ENCODE peak calls at places on chromosomes 4 and X, in five cellular contexts. H is hepatocyte, L is ovary, N is AG10803, T is neural progenitor cell. K is an unnamed sample.

GRCh38 chr4:24551492-24552330 is 32.6 kb downstream of the DHX15 start:
- DNase-seq in L (no peak), T (no peak), N (no peak), H (peak; percentile 6), K (peak; percentile 94)

GRCh38 chr4:16162891-16163290 is 63.4 kb downstream of the TAPT1 start:
- DNase-seq in T (no peak), H (no peak), N (no peak), L (no peak), K (no peak)

GRCh38 chrX:69156638-69157037 is 8.6 kb downstream of the PJA1 start:
- DNase-seq in T (no peak), H (no peak), L (no peak), N (no peak), K (no peak)

GRCh38 chrX:63656871-63657580 is 128.0 kb downstream of the ARHGEF9 start:
- DNase-seq in H (no peak), N (peak; percentile 71), L (no peak), T (no peak), K (peak; percentile 38)

GRCh38 chrX:6226646-6227444 is 1.8 kb downstream of the NLGN4X start:
- DNase-seq in L (peak; percentile 43), H (peak; percentile 18), N (no peak), T (peak; percentile 48), K (no peak)

GRCh38 chrX:134173541-134174272 is 63.3 kb upstream of the CCDC160 start:
- DNase-seq in H (no peak), L (no peak), N (no peak), T (peak; percentile 77), K (no peak)

GRCh38 chr4:172042714-172043114 is 229.5 kb downstream of the GALNTL6 start:
- DNase-seq in L (no peak), T (no peak), N (no peak), H (peak; percentile 51), K (no peak)

GRCh38 chr4:147709999-147710398 is 21.9 kb upstream of the ARHGAP10 start:
- DNase-seq in L (no peak), T (no peak), H (no peak), N (peak; percentile 29), K (peak; percentile 14)

GRCh38 chr4:2935762-2936743 is 27.2 kb downstream of the NOP14 start:
- DNase-seq in L (peak; percentile 18), T (peak; percentile 75), N (no peak), H (peak; percentile 47), K (peak; percentile 87)

GRCh38 chr4:143251348-143251747 is 66.6 kb downstream of the USP38 start:
- DNase-seq in T (no peak), N (no peak), L (no peak), H (no peak), K (no peak)

GRCh38 chr4:121656269-121656641 is 40.5 kb downstream of the ANXA5 start:
- DNase-seq in T (peak; percentile 72), N (peak; percentile 83), H (peak; percentile 77), L (peak; percentile 27), K (peak; percentile 77)

GRCh38 chrX:138858438-138858837 is 146.9 kb upstream of the FGF13 start:
- DNase-seq in T (no peak), H (no peak), N (peak; percentile 88), L (no peak), K (peak; percentile 52)

DNA sequence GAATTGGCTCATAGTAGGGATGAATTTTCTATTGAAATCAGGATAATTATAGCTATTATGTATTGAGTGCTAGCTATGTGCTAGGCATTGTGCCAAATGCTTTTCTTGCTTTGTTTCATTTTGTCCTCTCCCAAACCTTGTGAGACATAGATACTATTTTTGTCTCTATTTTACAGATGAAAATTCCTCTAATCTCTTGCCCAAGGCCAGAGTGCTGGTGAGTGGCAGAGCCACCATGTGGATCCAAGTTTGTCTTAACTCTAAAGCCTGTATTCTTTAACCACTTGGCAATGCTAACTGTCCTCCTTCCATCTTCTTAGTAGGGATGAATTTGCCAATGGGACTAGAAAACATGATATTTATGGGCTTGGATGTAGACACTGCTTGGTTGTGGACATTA is 58.2 kb downstream of the TMEM164 start:
- DNase-seq in T (no peak), L (no peak), N (no peak), H (no peak), K (no peak)
- TF ChIP-seq CTCF in T (no peak), L (no peak), N (no peak), H (no peak), K (no peak)

GRCh38 chrX:102517331-102517730 is 792 bp upstream of the TMSB15A start:
- DNase-seq in L (no peak), T (peak; percentile 15), N (peak; percentile 1), H (no peak), K (peak; percentile 8)
- H3K4me3 ChIP-seq in L (no peak overlapping the region), T (no peak overlapping the region), N (no peak overlapping the region), H (no peak overlapping the region), K (no peak overlapping the region)

DNA sequence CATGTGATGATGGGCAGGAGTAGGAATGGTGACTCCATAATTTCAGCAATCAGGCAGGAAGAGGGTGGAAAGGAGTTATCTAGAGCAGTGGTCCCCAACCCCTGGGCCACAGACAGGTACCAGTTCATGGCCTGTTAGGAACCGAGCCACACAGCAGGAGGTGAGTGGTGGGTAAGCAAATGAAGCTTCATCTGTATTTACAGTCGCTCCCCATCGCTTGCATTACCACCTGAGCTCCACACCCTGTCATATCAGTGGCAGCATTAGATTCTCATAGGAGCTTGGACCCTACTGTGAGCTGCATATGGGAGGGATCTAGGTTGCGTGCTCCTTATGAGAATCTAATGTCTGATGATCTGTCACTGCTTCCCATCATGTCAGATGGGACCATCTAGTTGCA is 1.4 kb upstream of the TLR10 start:
- DNase-seq in N (no peak), L (no peak), H (no peak), T (no peak), K (no peak)
- TF ChIP-seq CTCF in N (no peak), L (no peak), H (no peak), T (no peak), K (no peak)

GRCh38 chr4:80151981-80152380 is 45.3 kb upstream of the PRDM8 start:
- DNase-seq in T (no peak), H (no peak), N (no peak), L (no peak), K (no peak)

GRCh38 chr4:80153800-80154546 is 43.3 kb upstream of the PRDM8 start:
- DNase-seq in T (no peak), H (no peak), N (peak; percentile 58), L (no peak), K (peak; percentile 47)

GRCh38 chr4:80155286-80155982 is 41.9 kb upstream of the PRDM8 start:
- DNase-seq in T (no peak), L (no peak), H (no peak), N (no peak), K (no peak)

GRCh38 chr4:80156410-80156809 is 40.9 kb upstream of the PRDM8 start:
- DNase-seq in N (no peak), L (no peak), T (no peak), H (no peak), K (no peak)

DNA sequence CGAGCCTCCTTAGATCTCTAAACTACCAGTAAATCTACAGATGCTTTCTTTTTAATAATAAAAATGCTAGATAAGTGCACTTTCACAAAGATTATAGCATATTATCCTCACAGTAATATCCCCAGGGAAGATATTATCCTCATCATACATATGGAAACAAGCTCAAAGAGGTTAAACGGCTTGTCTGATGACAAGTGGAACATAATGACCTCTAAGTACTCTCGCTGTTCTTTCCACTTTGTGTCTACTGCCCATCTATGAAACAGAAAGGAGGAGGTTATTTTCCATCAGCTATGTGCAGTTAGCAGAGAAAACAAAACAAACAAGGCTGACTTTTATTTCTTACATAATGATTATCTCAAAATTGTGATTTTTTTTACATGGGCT is 42.8 kb upstream of the PRDM8 start:
- DNase-seq in L (no peak), N (no peak), H (no peak), T (no peak), K (peak; percentile 52)
- H3K4me3 ChIP-seq in L (no peak overlapping the region), N (no peak overlapping the region), H (no peak overlapping the region), T (no peak overlapping the region), K (no peak overlapping the region)

GRCh38 chr4:48901196-48901595 is 5.4 kb downstream of the OCIAD2 start:
- DNase-seq in H (no peak), N (no peak), T (no peak), L (no peak), K (no peak)

GRCh38 chr4:48898733-48899431 is 7.7 kb downstream of the OCIAD2 start:
- DNase-seq in T (no peak), N (no peak), L (no peak), H (no peak), K (peak; percentile 7)

GRCh38 chr4:48899950-48900349 is 6.6 kb downstream of the OCIAD2 start:
- DNase-seq in T (peak; percentile 19), H (no peak), N (peak; percentile 12), L (no peak), K (peak; percentile 39)

GRCh38 chr4:48899432-48899749 is 7.2 kb downstream of the OCIAD2 start:
- DNase-seq in T (no peak), L (no peak), N (no peak), H (no peak), K (no peak)

DNA sequence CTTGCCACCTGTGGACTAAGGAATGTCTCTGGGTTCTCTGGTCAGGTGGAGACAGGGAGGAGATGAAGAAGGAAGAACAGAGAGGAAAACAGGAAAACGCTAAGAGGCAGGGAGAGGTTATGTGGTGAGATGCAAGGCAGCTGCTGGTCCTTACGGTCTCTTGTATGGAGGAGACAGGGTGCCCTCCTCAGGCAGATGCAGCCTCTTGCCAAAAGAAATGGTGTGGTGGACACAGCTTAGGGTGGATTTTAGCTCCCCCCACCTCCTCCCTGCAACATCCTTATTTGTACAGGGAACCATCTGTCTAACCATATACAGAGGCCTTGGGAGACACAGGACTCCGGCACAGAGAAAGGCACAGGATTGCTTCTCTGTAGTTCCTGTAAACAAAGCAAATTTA is 9.7 kb downstream of the OCIAD2 start:
- DNase-seq in T (no peak), N (no peak), L (no peak), H (no peak), K (peak; percentile 14)
- TF ChIP-seq CTCF in T (peak; percentile 12), N (no peak), L (no peak), H (no peak), K (no peak)

K was measured in fibroblast of villous mesenchyme.